ENCODE peak calls at places on chromosomes 1 and 21, in six cellular contexts. One of them, this sample, is unnamed.

GRCh38 chr1:171087896-171088295 is 2.8 kb upstream of the FMO3 start:
- DNase-seq in HepG2: no peak
- DNase-seq in GM12878: no peak
- DNase-seq in HCT116: no peak
- DNase-seq in GM23338: no peak
- DNase-seq in K562: no peak
- DNase-seq in this sample: no peak

GRCh38 chr1:245094954-245095353 is 59.8 kb upstream of the KIF26B start:
- DNase-seq in HepG2: peak; percentile 37
- DNase-seq in GM12878: no peak
- DNase-seq in HCT116: no peak
- DNase-seq in GM23338: no peak
- DNase-seq in K562: no peak
- DNase-seq in this sample: no peak

GRCh38 chr1:183306317-183307042 is 111.7 kb downstream of the NMNAT2 start:
- DNase-seq in HepG2: peak; percentile 39
- DNase-seq in GM12878: no peak
- DNase-seq in HCT116: no peak
- DNase-seq in GM23338: peak; percentile 82
- DNase-seq in K562: peak; percentile 26
- DNase-seq in this sample: no peak

GRCh38 chr1:116569776-116570357 is 959 bp downstream of the CD58 start:
- DNase-seq in HepG2: peak; percentile 50
- DNase-seq in GM12878: no peak
- DNase-seq in HCT116: peak; percentile 27
- DNase-seq in GM23338: peak; percentile 35
- DNase-seq in K562: peak; percentile 75
- DNase-seq in this sample: no peak

GRCh38 chr1:220887868-220888664 is 8.8 kb downstream of the HLX start:
- DNase-seq in HepG2: no peak
- DNase-seq in GM12878: no peak
- DNase-seq in HCT116: no peak
- DNase-seq in GM23338: peak; percentile 50
- DNase-seq in K562: no peak
- DNase-seq in this sample: peak; percentile 58

GRCh38 chr1:2644171-2644570 is 11.4 kb upstream of the MMEL1 start:
- DNase-seq in HepG2: no peak
- DNase-seq in GM12878: no peak
- DNase-seq in HCT116: no peak
- DNase-seq in GM23338: no peak
- DNase-seq in K562: no peak
- DNase-seq in this sample: no peak

GRCh38 chr1:2115922-2116341 is 65.7 kb downstream of the PRKCZ start:
- DNase-seq in HepG2: no peak
- DNase-seq in GM12878: no peak
- DNase-seq in HCT116: no peak
- DNase-seq in GM23338: peak; percentile 89
- DNase-seq in K562: no peak
- DNase-seq in this sample: no peak

GRCh38 chr1:200640373-200641174 is 20.0 kb upstream of the KIF14 start:
- DNase-seq in HepG2: no peak
- DNase-seq in GM12878: no peak
- DNase-seq in HCT116: peak; percentile 71
- DNase-seq in GM23338: no peak
- DNase-seq in K562: peak; percentile 62
- DNase-seq in this sample: no peak

GRCh38 chr21:42536601-42537000 is 22.9 kb downstream of the SLC37A1 start:
- DNase-seq in HepG2: no peak
- DNase-seq in GM12878: no peak
- DNase-seq in HCT116: no peak
- DNase-seq in GM23338: no peak
- DNase-seq in K562: no peak
- DNase-seq in this sample: no peak

GRCh38 chr21:42534361-42534900 is 20.8 kb downstream of the SLC37A1 start:
- DNase-seq in HepG2: no peak
- DNase-seq in GM12878: no peak
- DNase-seq in HCT116: no peak
- DNase-seq in GM23338: no peak
- DNase-seq in K562: no peak
- DNase-seq in this sample: peak; percentile 49

GRCh38 chr21:42537106-42537742 is 23.6 kb downstream of the SLC37A1 start:
- DNase-seq in HepG2: no peak
- DNase-seq in GM12878: no peak
- DNase-seq in HCT116: no peak
- DNase-seq in GM23338: no peak
- DNase-seq in K562: peak; percentile 48
- DNase-seq in this sample: no peak

GRCh38 chr21:42534901-42535378 is 21.3 kb downstream of the SLC37A1 start:
- DNase-seq in HepG2: no peak
- DNase-seq in GM12878: peak; percentile 80
- DNase-seq in HCT116: no peak
- DNase-seq in GM23338: no peak
- DNase-seq in K562: no peak
- DNase-seq in this sample: no peak

DNA sequence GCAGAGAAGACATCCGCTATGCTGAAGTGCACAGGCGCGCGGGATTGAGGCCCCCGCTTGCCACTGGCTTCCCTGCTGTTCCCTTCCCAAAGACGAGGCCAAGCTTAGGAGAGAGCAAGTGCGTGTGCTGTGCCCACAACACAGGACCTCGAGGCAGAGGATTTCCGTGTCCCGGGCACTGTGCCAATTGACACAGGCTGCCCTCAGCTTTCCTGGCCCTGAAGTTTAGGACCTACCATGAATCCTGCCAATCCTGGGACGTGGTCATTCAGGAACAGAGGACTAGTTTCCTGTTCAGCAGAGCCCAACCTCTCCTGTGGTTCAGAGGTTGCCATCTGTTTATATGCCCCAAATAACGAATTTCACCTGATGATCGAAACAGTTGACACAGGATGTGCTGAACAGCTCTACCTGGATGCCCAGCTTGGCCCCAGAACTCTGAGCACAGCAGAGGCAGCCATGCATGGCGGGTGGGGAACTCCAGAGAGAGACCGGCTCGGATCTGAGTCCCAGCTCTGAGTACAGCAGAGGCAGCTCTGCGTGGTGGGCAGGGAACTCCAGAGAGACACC is 22.0 kb downstream of the SLC37A1 start:
- DNase-seq in HepG2: no peak
- DNase-seq in GM12878: peak; percentile 81
- DNase-seq in HCT116: no peak
- DNase-seq in GM23338: no peak
- DNase-seq in K562: no peak
- DNase-seq in this sample: no peak
- TF ChIP-seq REST in HepG2: no peak
- TF ChIP-seq REST in GM12878: no peak
- TF ChIP-seq REST in HCT116: no peak
- TF ChIP-seq REST in GM23338: no peak
- TF ChIP-seq REST in K562: no peak
- TF ChIP-seq REST in this sample: no peak

GRCh38 chr21:29585462-29585861 is 286.7 kb downstream of the BACH1 start:
- DNase-seq in HepG2: no peak
- DNase-seq in GM12878: no peak
- DNase-seq in HCT116: no peak
- DNase-seq in GM23338: no peak
- DNase-seq in K562: no peak
- DNase-seq in this sample: no peak
- H2AFZ ChIP-seq in HepG2: no peak overlapping the region
- H2AFZ ChIP-seq in GM12878: no peak overlapping the region
- H2AFZ ChIP-seq in HCT116: no peak overlapping the region
- H2AFZ ChIP-seq in GM23338: no peak overlapping the region
- H2AFZ ChIP-seq in K562: no peak overlapping the region
- H2AFZ ChIP-seq in this sample: no peak overlapping the region

GRCh38 chr21:39080366-39080765 is 102.9 kb downstream of the PSMG1 start:
- DNase-seq in HepG2: no peak
- DNase-seq in GM12878: no peak
- DNase-seq in HCT116: no peak
- DNase-seq in GM23338: no peak
- DNase-seq in K562: no peak
- DNase-seq in this sample: no peak

GRCh38 chr21:39084979-39085729 is 98.1 kb downstream of the PSMG1 start:
- DNase-seq in HepG2: peak; percentile 73
- DNase-seq in GM12878: no peak
- DNase-seq in HCT116: no peak
- DNase-seq in GM23338: no peak
- DNase-seq in K562: no peak
- DNase-seq in this sample: no peak

GRCh38 chr21:39083377-39084008 is 99.8 kb downstream of the PSMG1 start:
- DNase-seq in HepG2: no peak
- DNase-seq in GM12878: no peak
- DNase-seq in HCT116: no peak
- DNase-seq in GM23338: no peak
- DNase-seq in K562: no peak
- DNase-seq in this sample: no peak

GRCh38 chr21:39084073-39084472 is 99.2 kb downstream of the PSMG1 start:
- DNase-seq in HepG2: no peak
- DNase-seq in GM12878: no peak
- DNase-seq in HCT116: no peak
- DNase-seq in GM23338: no peak
- DNase-seq in K562: no peak
- DNase-seq in this sample: no peak

GRCh38 chr21:39082656-39083376 is 100.4 kb downstream of the PSMG1 start:
- DNase-seq in HepG2: peak; percentile 64
- DNase-seq in GM12878: no peak
- DNase-seq in HCT116: peak; percentile 13
- DNase-seq in GM23338: peak; percentile 55
- DNase-seq in K562: peak; percentile 62
- DNase-seq in this sample: no peak
- TF ChIP-seq REST in HepG2: no peak
- TF ChIP-seq REST in GM12878: no peak
- TF ChIP-seq REST in HCT116: no peak
- TF ChIP-seq REST in GM23338: no peak
- TF ChIP-seq REST in K562: no peak
- TF ChIP-seq REST in this sample: no peak

GRCh38 chr1:216224233-216224632 is 199.0 kb downstream of the USH2A start:
- DNase-seq in HepG2: peak; percentile 20
- DNase-seq in GM12878: no peak
- DNase-seq in HCT116: no peak
- DNase-seq in GM23338: no peak
- DNase-seq in K562: no peak
- DNase-seq in this sample: no peak

GRCh38 chr1:216223521-216223920 is 199.7 kb downstream of the USH2A start:
- DNase-seq in HepG2: no peak
- DNase-seq in GM12878: no peak
- DNase-seq in HCT116: no peak
- DNase-seq in GM23338: no peak
- DNase-seq in K562: no peak
- DNase-seq in this sample: no peak

GRCh38 chr1:216222302-216222701 is 200.9 kb downstream of the USH2A start:
- DNase-seq in HepG2: no peak
- DNase-seq in GM12878: no peak
- DNase-seq in HCT116: no peak
- DNase-seq in GM23338: no peak
- DNase-seq in K562: no peak
- DNase-seq in this sample: no peak

GRCh38 chr1:216216304-216216703 is 206.9 kb downstream of the USH2A start:
- DNase-seq in HepG2: no peak
- DNase-seq in GM12878: no peak
- DNase-seq in HCT116: no peak
- DNase-seq in GM23338: no peak
- DNase-seq in K562: no peak
- DNase-seq in this sample: no peak

DNA sequence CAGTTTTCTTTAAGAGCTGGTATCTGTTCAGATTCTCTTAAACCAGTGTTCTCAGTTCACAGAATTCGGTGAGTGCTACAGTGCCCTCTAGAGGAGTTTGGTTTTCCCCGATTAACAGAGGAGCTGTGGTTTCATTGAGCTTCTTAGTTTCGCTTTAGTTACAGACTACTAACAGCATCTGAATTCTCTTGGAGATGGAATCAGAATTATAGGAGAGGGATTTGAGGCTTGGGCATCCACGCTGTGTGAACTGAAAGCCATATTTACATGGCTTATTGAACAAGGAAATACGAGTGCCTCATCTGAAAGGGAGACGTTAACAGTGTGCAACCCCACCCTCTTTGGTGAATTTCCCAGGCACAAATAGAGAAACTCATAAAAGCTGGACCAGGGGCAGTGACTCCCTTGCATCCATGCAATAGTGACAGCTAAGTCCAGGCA is 202.0 kb downstream of the USH2A start:
- DNase-seq in HepG2: peak; percentile 61
- DNase-seq in GM12878: peak; percentile 27
- DNase-seq in HCT116: peak; percentile 7
- DNase-seq in GM23338: peak; percentile 89
- DNase-seq in K562: peak; percentile 5
- DNase-seq in this sample: peak; percentile 35
- H2AFZ ChIP-seq in HepG2: peak overlapping the region; percentile 98
- H2AFZ ChIP-seq in GM12878: peak overlapping the region; percentile 81
- H2AFZ ChIP-seq in HCT116: no peak overlapping the region
- H2AFZ ChIP-seq in GM23338: no peak overlapping the region
- H2AFZ ChIP-seq in K562: no peak overlapping the region
- H2AFZ ChIP-seq in this sample: peak overlapping the region; percentile 73